ENCODE peak calls at places on chromosomes 6 and 20, in four cellular contexts. Z, K, Q and V are unnamed samples.

GRCh38 chr20:39112196-39112743 is 150.1 kb downstream of the DHX35 start:
- DNase-seq in Z (peak), K (no peak), Q (peak), V (peak)

GRCh38 chr6:131130546-131130925 is 4.7 kb upstream of the AKAP7 start:
- DNase-seq in Z (no peak), K (no peak), Q (no peak), V (no peak)

GRCh38 chr20:42150230-42150629 is 532.1 kb upstream of the CHD6 start:
- DNase-seq in Z (no peak), K (no peak), Q (no peak), V (no peak)

GRCh38 chr6:111843347-111844147 is 29.7 kb downstream of the FYN start:
- DNase-seq in Z (peak), K (no peak), Q (peak), V (no peak)

GRCh38 chr6:37643851-37644672 is 53.6 kb downstream of the MDGA1 start:
- DNase-seq in Z (no peak), K (no peak), Q (peak), V (no peak)

GRCh38 chr6:14517536-14518105 is 400.0 kb downstream of the CD83 start:
- DNase-seq in Z (no peak), K (no peak), Q (no peak), V (no peak)

GRCh38 chr6:55047433-55048044 is 126.8 kb upstream of the HCRTR2 start:
- DNase-seq in Z (no peak), K (no peak), Q (no peak), V (no peak)

GRCh38 chr6:3247255-3248146 is 11.2 kb upstream of the PSMG4 start:
- DNase-seq in Z (peak), K (no peak), Q (peak), V (no peak)

GRCh38 chr6:25263602-25264001 is 15.6 kb upstream of the CARMIL1 start:
- DNase-seq in Z (no peak), K (no peak), Q (no peak), V (no peak)

GRCh38 chr6:143176090-143177021 is 115.7 kb downstream of the AIG1 start:
- DNase-seq in Z (no peak), K (no peak), Q (no peak), V (peak)

GRCh38 chr6:31579546-31580445 is 2.4 kb downstream of the LTB start:
- DNase-seq in Z (no peak), K (no peak), Q (no peak), V (no peak)
- TF ChIP-seq ATF3 in Z (no peak), K (no peak), Q (no peak), V (no peak)

GRCh38 chr6:113530769-113531168 is 326.4 kb upstream of the MARCKS start:
- DNase-seq in Z (peak), K (no peak), Q (no peak), V (no peak)
- TF ChIP-seq ZBTB33 in Z (no peak), K (no peak), Q (no peak), V (no peak)

GRCh38 chr6:81821449-81821848 is 69.0 kb upstream of the TENT5A start:
- DNase-seq in Z (no peak), K (no peak), Q (no peak), V (no peak)

GRCh38 chr6:81819767-81820166 is 67.3 kb upstream of the TENT5A start:
- DNase-seq in Z (no peak), K (no peak), Q (no peak), V (no peak)

GRCh38 chr6:81818778-81819491 is 66.5 kb upstream of the TENT5A start:
- DNase-seq in Z (no peak), K (peak), Q (no peak), V (no peak)

GRCh38 chr6:81820979-81821378 is 68.5 kb upstream of the TENT5A start:
- DNase-seq in Z (no peak), K (peak), Q (no peak), V (no peak)

GRCh38 chr6:81820422-81820821 is 67.9 kb upstream of the TENT5A start:
- DNase-seq in Z (no peak), K (no peak), Q (no peak), V (no peak)
- TF ChIP-seq ATF3 in Z (no peak), K (no peak), Q (no peak), V (no peak)

GRCh38 chr6:104640141-104640700 is 219.5 kb downstream of the HACE1 start:
- DNase-seq in Z (no peak), K (no peak), Q (no peak), V (no peak)

GRCh38 chr6:104644848-104645247 is 214.9 kb downstream of the HACE1 start:
- DNase-seq in Z (no peak), K (no peak), Q (no peak), V (no peak)

GRCh38 chr6:104639671-104640070 is 220.0 kb downstream of the HACE1 start:
- DNase-seq in Z (no peak), K (peak), Q (no peak), V (no peak)

GRCh38 chr6:104640761-104641160 is 219.0 kb downstream of the HACE1 start:
- DNase-seq in Z (no peak), K (no peak), Q (no peak), V (no peak)

DNA sequence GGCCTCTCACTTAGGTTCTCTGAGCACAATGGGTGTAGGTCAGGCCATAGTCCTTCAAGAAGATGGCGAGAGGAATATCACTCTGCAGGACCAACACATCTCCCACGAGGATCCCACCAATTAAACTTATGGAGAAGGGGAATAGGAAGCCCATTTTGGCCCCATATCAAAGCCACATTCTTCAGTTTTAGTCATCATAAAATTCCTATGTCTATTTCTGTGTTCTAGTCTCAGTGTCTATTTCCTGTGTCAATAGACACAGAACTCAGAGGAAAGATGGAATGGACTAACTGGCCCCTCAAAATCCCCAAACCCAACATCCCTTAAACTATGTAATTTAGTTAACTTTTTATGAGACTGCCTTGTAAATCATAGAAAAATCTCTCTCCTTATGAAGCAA is 216.8 kb downstream of the HACE1 start:
- DNase-seq in Z (no peak), K (no peak), Q (no peak), V (no peak)
- TF ChIP-seq ZBTB33 in Z (no peak), K (no peak), Q (no peak), V (no peak)

DNA sequence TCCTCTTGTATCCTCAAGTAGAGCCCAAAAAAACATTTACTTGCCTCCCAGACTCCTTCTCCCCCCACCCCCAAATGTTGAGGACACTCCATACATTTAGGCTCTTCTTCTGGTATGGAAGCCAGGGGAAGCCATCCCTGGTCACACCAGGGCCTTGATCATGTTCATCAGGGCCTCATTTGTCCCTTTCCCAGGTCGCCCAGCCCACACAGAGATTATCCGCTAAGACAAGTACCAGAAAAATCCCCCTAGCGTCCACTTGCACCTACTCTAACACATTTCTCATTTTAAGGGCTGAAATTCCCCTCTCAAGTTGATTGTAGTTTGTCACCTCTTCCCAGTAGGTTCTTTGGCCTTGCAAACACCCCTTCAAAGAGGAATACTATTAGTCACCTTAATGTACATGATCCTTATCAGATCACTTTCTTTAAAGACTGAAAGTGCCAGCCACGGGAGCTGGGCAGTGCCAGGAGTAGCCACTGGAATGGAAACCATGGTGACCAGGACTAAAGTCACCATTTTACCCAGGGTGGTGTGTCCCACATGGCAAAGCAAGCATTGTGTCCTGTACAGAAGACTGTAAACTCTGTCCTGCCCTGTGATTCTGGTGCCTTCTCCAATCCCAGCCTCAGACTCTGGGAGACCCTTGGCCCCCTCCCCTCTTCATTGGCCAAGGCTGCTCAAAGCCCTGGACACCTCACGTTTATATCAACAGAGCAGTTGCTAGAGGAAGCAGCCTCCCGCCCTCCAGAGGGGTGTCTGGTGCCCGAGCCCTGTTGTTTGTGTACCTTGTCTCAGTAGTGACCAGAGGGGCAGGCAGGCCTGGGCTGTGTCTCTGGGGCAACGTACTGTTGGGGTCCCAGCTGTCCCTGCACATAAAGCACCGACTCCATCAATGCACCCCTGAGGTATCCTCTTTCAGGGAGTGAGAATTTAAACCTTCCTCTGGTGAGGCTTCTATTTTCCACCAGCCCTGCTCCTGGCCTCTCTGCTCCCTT is 5.0 kb upstream of the APOBEC2 start:
- DNase-seq in Z (no peak), K (no peak), Q (no peak), V (no peak)
- TF ChIP-seq ATF3 in Z (no peak), K (no peak), Q (no peak), V (no peak)